ENCODE peak calls at places on chromosome 1, in eight cellular contexts. E is foreskin fibroblast, H is fibroblast of lung, I is GM12878, X is RPMI7951, L is nephron progenitor cell, S is putamen, O is right lobe of liver. B is an unnamed sample.

GRCh38 chr1:76209238-76209637 is 134.7 kb downstream of the ST6GALNAC3 start:
- DNase-seq in E (no peak), H (no peak), I (no peak), X (no peak), L (no peak), S (no peak), O (no peak), B (no peak)

GRCh38 chr1:21586926-21587601 is 77.8 kb downstream of the ALPL start:
- DNase-seq in E (peak; percentile 83), H (peak; percentile 88), I (no peak), X (peak; percentile 98), L (peak; percentile 55), S (no peak), O (no peak), B (no peak)

GRCh38 chr1:218823291-218823900 is 350.3 kb upstream of the LYPLAL1 start:
- DNase-seq in E (peak; percentile 63), H (peak; percentile 98), I (no peak), X (peak; percentile 61), L (no peak), S (no peak), O (no peak), B (no peak)

GRCh38 chr1:239349699-239350098 is 36.7 kb upstream of the CHRM3 start:
- DNase-seq in E (no peak), H (no peak), I (no peak), X (no peak), L (no peak), S (no peak), O (no peak), B (no peak)

GRCh38 chr1:232950919-232951579 is 638 bp downstream of the NTPCR start:
- DNase-seq in E (no peak), H (peak; percentile 70), I (no peak), X (peak; percentile 24), L (peak; percentile 15), S (no peak), O (no peak), B (peak; percentile 28)

GRCh38 chr1:5907966-5908365 is 84.3 kb downstream of the NPHP4 start:
- DNase-seq in E (no peak), H (no peak), I (no peak), X (no peak), L (no peak), S (no peak), O (peak; percentile 23), B (no peak)

GRCh38 chr1:1246230-1246600 is 307 bp downstream of the C1QTNF12 start:
- DNase-seq in E (no peak), H (no peak), I (no peak), X (no peak), L (no peak), S (no peak), O (no peak), B (no peak)

GRCh38 chr1:21365036-21365435 is 74.8 kb upstream of the ECE1 start:
- DNase-seq in E (no peak), H (no peak), I (no peak), X (no peak), L (no peak), S (no peak), O (no peak), B (no peak)

GRCh38 chr1:17436380-17437174 is 2.9 kb downstream of the RCC2 start:
- DNase-seq in E (no peak), H (no peak), I (no peak), X (no peak), L (no peak), S (no peak), O (no peak), B (no peak)

GRCh38 chr1:40610156-40610555 is 55.3 kb downstream of the RIMS3 start:
- DNase-seq in E (no peak), H (no peak), I (no peak), X (no peak), L (no peak), S (no peak), O (peak; percentile 34), B (no peak)

GRCh38 chr1:167127661-167128060 is 33.8 kb downstream of the STYXL2 start:
- DNase-seq in E (no peak), H (no peak), I (no peak), X (no peak), L (no peak), S (no peak), O (no peak), B (no peak)

GRCh38 chr1:183484254-183484653 is 12.0 kb downstream of the SMG7 start:
- DNase-seq in E (no peak), H (no peak), I (no peak), X (no peak), L (no peak), S (no peak), O (no peak), B (no peak)

GRCh38 chr1:39104158-39105060 is 78.3 kb downstream of the NDUFS5 start:
- DNase-seq in E (no peak), H (no peak), I (no peak), X (peak; percentile 19), L (peak; percentile 60), S (no peak), O (no peak), B (peak; percentile 34)

GRCh38 chr1:89451011-89451410 is 73.6 kb upstream of the LRRC8B start:
- DNase-seq in E (peak; percentile 4), H (peak; percentile 75), I (no peak), X (peak; percentile 14), L (no peak), S (no peak), O (no peak), B (no peak)

GRCh38 chr1:22093513-22093912 is 41.0 kb downstream of the CDC42 start:
- DNase-seq in E (no peak), H (no peak), I (no peak), X (no peak), L (no peak), S (no peak), O (no peak), B (no peak)

GRCh38 chr1:11515403-11516300 is 36.7 kb downstream of the DISP3 start:
- DNase-seq in E (no peak), H (no peak), I (no peak), X (no peak), L (no peak), S (no peak), O (peak; percentile 36), B (no peak)